ENCODE peak calls at places on chromosomes 6 and 20, in four cellular contexts. C, K, W and N are unnamed samples.

GRCh38 chr6:38110407-38111025 is 291.0 kb downstream of the ZFAND3 start:
- DNase-seq in K (no peak), W (no peak), C (no peak), N (no peak)

GRCh38 chr6:27250277-27250954 is 2.9 kb downstream of the PRSS16 start:
- DNase-seq in K (no peak), W (no peak), C (no peak), N (no peak)

GRCh38 chr6:23244300-23244699 is 674.9 kb downstream of the HDGFL1 start:
- DNase-seq in C (no peak), K (no peak), W (no peak), N (no peak)

GRCh38 chr20:14698605-14699373 is 361.4 kb upstream of the FLRT3 start:
- DNase-seq in K (no peak), C (no peak), W (no peak), N (no peak)

GRCh38 chr6:8207191-8207868 is 105.0 kb upstream of the EEF1E1 start:
- DNase-seq in C (no peak), K (no peak), W (no peak), N (no peak)

GRCh38 chr6:80132942-80133517 is 26.6 kb downstream of the BCKDHB start:
- DNase-seq in W (no peak), C (peak; percentile 72), K (peak; percentile 29), N (no peak)

GRCh38 chr6:2037230-2037926 is 208.0 kb downstream of the GMDS start:
- DNase-seq in K (no peak), W (no peak), C (no peak), N (no peak)

GRCh38 chr6:21079468-21080048 is 514.0 kb upstream of the SOX4 start:
- DNase-seq in W (no peak), C (no peak), K (no peak), N (no peak)

GRCh38 chr6:18090349-18090786 is 32.1 kb downstream of the NHLRC1 start:
- DNase-seq in W (no peak), C (no peak), K (no peak), N (no peak)

GRCh38 chr6:16698988-16699868 is 62.0 kb downstream of the ATXN1 start:
- DNase-seq in W (no peak), K (no peak), C (no peak), N (no peak)

GRCh38 chr6:52609968-52610367 is 33.1 kb upstream of the TRAM2 start:
- DNase-seq in C (no peak), W (no peak), K (no peak), N (no peak)

GRCh38 chr6:55141611-55142010 is 32.7 kb upstream of the HCRTR2 start:
- DNase-seq in C (no peak), K (no peak), W (no peak), N (no peak)

GRCh38 chr6:56838965-56839364 is 115.9 kb upstream of the BEND6 start:
- DNase-seq in K (no peak), C (no peak), W (no peak), N (no peak)

GRCh38 chr6:79463721-79464120 is 73.5 kb downstream of the LCA5 start:
- DNase-seq in K (no peak), W (no peak), C (no peak), N (no peak)

GRCh38 chr20:24792641-24793495 is 156.2 kb upstream of the CST7 start:
- DNase-seq in C (no peak), W (no peak), K (no peak), N (no peak)

GRCh38 chr6:145801021-145801420 is 13.6 kb downstream of the FBXO30 start:
- DNase-seq in W (no peak), C (no peak), K (no peak), N (no peak)

GRCh38 chr6:122389704-122390103 is 9.7 kb upstream of the HSF2 start:
- DNase-seq in C (no peak), K (no peak), W (no peak), N (no peak)

GRCh38 chr6:35443341-35444030 is 8.7 kb upstream of the FANCE start:
- DNase-seq in C (no peak), K (no peak), W (no peak), N (no peak)

GRCh38 chr6:41713650-41714291 is 21.6 kb downstream of the TFEB start:
- DNase-seq in C (no peak), K (no peak), W (peak; percentile 56), N (no peak)

GRCh38 chr6:31042801-31043200 is 32.5 kb downstream of the MUC22 start:
- DNase-seq in W (no peak), K (peak; percentile 14), C (peak; percentile 68), N (no peak)

DNA sequence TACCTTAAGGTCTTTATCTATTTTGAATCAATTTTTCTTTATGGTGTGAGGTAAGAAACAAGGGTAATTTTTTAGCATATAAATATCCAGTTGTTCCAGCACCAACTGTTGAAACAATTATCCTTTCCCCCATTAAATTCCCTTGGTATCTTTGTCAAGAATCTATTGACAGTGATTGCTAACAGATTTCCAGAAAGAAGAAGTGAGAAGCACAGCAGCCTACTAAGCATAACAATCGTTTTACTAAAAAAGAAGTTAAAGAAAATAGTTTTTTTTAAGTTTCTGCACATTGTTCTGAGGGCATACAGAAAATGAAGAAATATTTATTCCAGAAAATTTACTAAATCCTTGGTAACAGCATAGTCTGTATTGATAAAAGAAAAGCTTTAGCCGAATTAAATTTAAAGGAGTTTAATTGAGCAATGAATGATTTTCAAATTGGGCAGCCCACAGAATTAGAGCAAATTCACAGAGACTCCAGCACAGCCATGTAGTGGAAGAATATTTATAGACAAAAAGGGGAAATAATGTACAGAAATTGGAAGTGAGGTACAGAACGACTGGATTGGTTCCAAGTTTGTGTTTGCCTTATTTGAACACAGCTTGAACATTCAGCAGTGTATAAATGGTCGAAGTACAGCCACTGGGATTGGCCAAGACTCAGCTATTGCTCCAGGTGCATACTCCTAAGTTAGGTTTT is 97.9 kb upstream of the UST start:
- DNase-seq in W (no peak), C (no peak), K (no peak), N (no peak)
- H3K9me3 ChIP-seq in W (no peaks in the 10 kb centered on the region), C (no peaks in the 10 kb centered on the region), K (no peaks in the 10 kb centered on the region), N (no peaks in the 10 kb centered on the region)

DNA sequence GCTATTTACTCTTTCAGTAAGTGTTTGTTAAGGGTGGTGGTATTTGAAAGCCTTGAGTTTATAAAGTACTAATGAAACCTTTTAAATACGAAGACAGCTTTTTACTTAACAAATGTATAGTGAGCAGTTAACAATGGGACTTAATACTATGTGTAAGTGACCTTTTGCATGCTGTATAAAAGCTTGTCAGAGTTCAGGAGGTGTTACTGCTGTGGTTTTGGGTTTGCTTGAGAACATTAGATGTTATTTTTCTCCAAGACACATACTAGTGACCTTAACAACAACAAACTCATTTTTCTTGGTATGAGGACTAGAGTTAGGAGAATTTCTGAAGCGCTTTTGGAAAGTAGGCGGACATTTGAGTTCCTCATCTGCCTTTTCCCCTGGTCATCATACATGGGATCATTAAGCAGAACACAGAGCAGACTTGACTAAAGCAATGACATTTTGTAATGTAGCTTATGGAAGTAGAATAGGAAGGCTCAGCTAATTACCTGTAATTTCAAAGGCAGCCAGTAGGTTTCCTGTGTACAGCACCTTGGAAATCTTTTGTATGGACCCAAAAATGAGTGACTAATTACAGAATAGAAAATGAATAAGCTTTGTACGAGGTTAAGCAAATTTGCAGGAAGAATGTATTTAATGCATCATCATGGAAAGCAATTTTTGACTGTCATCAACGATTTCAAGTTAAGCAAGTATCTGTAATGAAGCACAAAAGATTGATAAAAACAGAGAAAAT is 14.1 kb downstream of the CDYL start:
- DNase-seq in W (no peak), K (no peak), C (no peak), N (no peak)
- H3K9me3 ChIP-seq in W (no peaks in the 10 kb centered on the region), K (no peaks in the 10 kb centered on the region), C (no peaks in the 10 kb centered on the region), N (no peaks in the 10 kb centered on the region)

DNA sequence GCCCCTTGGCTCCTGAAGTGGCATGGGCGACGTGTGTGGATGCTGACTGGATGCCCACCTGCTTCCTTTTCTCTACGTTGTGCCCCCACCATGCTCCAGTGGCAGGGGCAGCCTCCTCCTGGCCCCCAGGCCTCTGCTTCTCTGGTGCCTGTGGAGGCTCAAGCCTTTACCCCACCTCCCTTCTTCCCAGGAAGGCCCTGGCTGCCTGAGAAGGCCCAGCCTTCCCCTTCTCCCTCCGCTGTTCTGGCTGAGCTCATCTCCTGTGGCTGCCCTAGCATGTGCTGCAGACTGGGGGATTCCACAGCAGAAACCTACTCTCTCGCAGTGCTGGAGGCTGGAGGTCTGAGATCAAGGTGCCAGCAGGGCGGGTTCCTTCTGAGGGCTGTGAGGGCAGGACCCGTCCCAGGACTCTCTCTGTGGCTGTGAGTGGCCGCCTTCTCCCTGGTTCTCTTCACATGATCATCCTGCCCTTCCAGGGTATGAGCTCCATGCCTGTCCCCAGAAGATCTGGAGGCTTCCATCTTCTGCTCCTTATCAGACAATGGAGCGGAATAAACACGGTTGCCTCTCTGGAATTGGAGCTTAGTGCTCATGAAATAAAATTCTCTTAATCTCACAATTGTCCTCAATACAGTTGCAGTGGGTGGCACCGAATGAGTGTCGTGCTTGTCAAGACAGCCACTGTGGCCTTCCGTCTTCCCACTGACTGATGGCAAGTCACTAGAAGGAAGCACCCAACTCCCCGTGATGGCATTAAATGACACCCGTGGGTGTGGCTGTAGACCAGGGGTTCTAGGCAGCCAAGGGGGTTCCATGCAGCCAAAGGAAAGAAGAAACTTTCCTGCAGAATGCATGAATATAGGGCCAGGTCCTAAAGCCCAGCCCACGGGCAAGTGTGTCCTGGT is 25.1 kb downstream of the PHACTR3 start:
- DNase-seq in W (no peak), C (no peak), K (no peak), N (no peak)
- H3K9me3 ChIP-seq in W (no peaks in the 10 kb centered on the region), C (no peaks in the 10 kb centered on the region), K (no peaks in the 10 kb centered on the region), N (no peaks in the 10 kb centered on the region)

DNA sequence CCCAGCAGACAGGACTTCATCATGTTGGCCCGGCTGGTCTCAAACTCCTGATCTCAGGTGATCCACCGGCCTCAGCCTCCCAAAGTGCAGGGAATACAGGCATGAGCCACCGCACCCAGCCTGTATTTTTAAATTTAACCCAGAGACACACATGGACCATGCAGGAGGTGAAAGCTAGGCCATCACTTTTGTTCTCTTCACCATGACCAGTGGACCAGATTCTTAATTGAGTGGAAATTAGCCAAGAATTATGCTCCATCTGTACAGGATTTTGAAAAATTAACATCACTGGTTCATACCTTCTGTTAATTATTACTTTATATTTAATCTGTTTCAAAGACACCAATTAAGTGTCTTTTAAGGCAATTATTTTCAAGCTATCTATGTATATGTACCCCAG is 493.6 kb upstream of the NOX3 start:
- DNase-seq in W (no peak), K (no peak), C (no peak), N (no peak)
- H3K9me3 ChIP-seq in W (peaks cover 12% of the 10 kb centered on the region), K (no peaks in the 10 kb centered on the region), C (peaks cover 6% of the 10 kb centered on the region), N (no peaks in the 10 kb centered on the region)

GRCh38 chr20:61600061-61600460 is 348.0 kb downstream of the CDH4 start:
- DNase-seq in C (no peak), W (no peak), K (no peak), N (no peak)
- H3K9me3 ChIP-seq in C (peaks cover 3% of the 10 kb centered on the region), W (no peaks in the 10 kb centered on the region), K (peaks cover 4% of the 10 kb centered on the region), N (no peaks in the 10 kb centered on the region)

GRCh38 chr20:56157530-56158203 is 90.9 kb upstream of the MC3R start:
- DNase-seq in C (no peak), K (no peak), W (no peak), N (no peak)
- H3K9me3 ChIP-seq in C (no peaks in the 10 kb centered on the region), K (no peaks in the 10 kb centered on the region), W (no peaks in the 10 kb centered on the region), N (no peaks in the 10 kb centered on the region)

DNA sequence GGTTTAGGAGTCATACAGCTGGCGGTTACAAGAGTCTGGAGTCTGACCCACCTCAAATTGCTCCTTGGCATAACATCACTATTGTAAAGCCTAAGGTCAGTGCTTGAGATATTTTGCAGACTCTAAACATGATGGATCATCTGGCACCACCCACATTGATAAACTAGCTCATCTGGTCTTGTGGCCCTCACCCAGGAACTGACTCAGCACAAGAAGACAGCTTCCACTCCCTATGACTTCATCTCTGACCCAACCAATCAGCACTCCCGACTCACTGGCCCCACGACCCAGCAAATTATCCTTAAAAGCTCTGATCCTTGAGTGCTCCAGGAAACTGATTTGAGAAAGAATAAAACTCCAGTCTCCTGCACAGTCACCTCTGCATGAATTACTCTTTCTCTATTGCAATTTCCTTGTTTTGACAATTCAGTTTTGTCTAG is 115.9 kb downstream of the CD24 start:
- DNase-seq in W (peak; percentile 54), K (peak; percentile 85), C (no peak), N (no peak)
- H3K9me3 ChIP-seq in W (peaks cover 3% of the 10 kb centered on the region), K (peaks cover 9% of the 10 kb centered on the region), C (peaks cover 2% of the 10 kb centered on the region), N (no peaks in the 10 kb centered on the region)